ENCODE peak calls at places on chromosomes 5 and 9, in six cellular contexts. R is AG04450, N is EH, O is RCC 7860, M is Calu3, V is GM18507. F is an unnamed sample.

GRCh38 chr5:92687793-92688467 is 893.1 kb downstream of the NR2F1-AS1 start:
- DNase-seq in O (no peak), N (peak; percentile 54), V (no peak), M (peak; percentile 3), R (peak; percentile 38), F (no peak)

GRCh38 chr9:132708239-132708638 is 38.0 kb downstream of the GTF3C4 start:
- DNase-seq in M (no peak), R (no peak), O (no peak), V (no peak), N (no peak), F (no peak)

GRCh38 chr9:80648336-80648735 is 1041.0 kb downstream of the TLE1 start:
- DNase-seq in R (peak; percentile 10), V (no peak), O (peak; percentile 59), M (no peak), N (no peak), F (no peak)

GRCh38 chr5:91179018-91179417 is 204.1 kb downstream of the ARRDC3 start:
- DNase-seq in M (no peak), R (no peak), V (no peak), O (no peak), N (peak; percentile 32), F (no peak)

GRCh38 chr9:104177676-104178075 is 83.6 kb downstream of the SMC2 start:
- DNase-seq in N (no peak), R (no peak), M (no peak), O (no peak), V (no peak), F (no peak)

GRCh38 chr9:134190232-134191121 is 26.1 kb upstream of the RNU6ATAC start:
- DNase-seq in M (no peak), N (no peak), V (no peak), R (no peak), O (no peak), F (no peak)

GRCh38 chr5:37212096-37212495 is 37.1 kb downstream of the CPLANE1 start:
- DNase-seq in R (no peak), O (no peak), V (no peak), N (no peak), M (no peak), F (no peak)

GRCh38 chr9:96241391-96241809 is 60.6 kb downstream of the HSD17B3 start:
- DNase-seq in O (peak; percentile 28), N (no peak), M (peak; percentile 19), R (no peak), V (no peak), F (no peak)

GRCh38 chr5:146291421-146292074 is 47.1 kb upstream of the POU4F3 start:
- DNase-seq in R (no peak), O (peak; percentile 34), N (peak; percentile 66), V (peak; percentile 5), M (peak; percentile 51), F (peak; percentile 59)

GRCh38 chr5:39014544-39014943 is 59.7 kb downstream of the RICTOR start:
- DNase-seq in N (peak; percentile 95), V (no peak), R (peak; percentile 82), M (no peak), O (peak; percentile 93), F (no peak)

GRCh38 chr5:23234153-23234729 is 273.2 kb upstream of the PRDM9 start:
- DNase-seq in R (no peak), M (no peak), O (no peak), N (no peak), V (no peak), F (no peak)

GRCh38 chr9:127541865-127542264 is 70.2 kb upstream of the STXBP1 start:
- DNase-seq in O (no peak), V (no peak), R (no peak), N (no peak), M (no peak), F (no peak)